ENCODE peak calls at places on chromosomes 5 and 9, in seven cellular contexts. A, I, V, W, N, D and R are unnamed samples.

GRCh38 chr9:36470891-36471290 is 70.8 kb upstream of the RNF38 start:
- DNase-seq in A (peak; percentile 34), I (peak; percentile 57), V (peak; percentile 84), W (peak; percentile 39), N (peak; percentile 68), D (peak; percentile 91), R (peak; percentile 85)

GRCh38 chr5:11497651-11498050 is 406.6 kb downstream of the CTNND2 start:
- DNase-seq in A (no peak), I (no peak), V (no peak), W (no peak), N (no peak), D (no peak), R (no peak)

GRCh38 chr9:37302277-37302676 is 120.2 kb upstream of the GRHPR start:
- DNase-seq in A (no peak), I (no peak), V (peak; percentile 54), W (no peak), N (no peak), D (no peak), R (peak; percentile 90)

GRCh38 chr9:103617046-103617445 is 477.1 kb upstream of the SMC2 start:
- DNase-seq in A (no peak), I (no peak), V (no peak), W (no peak), N (no peak), D (no peak), R (no peak)

GRCh38 chr5:173760461-173761181 is 127.5 kb upstream of the CPEB4 start:
- DNase-seq in A (no peak), I (no peak), V (no peak), W (no peak), N (no peak), D (no peak), R (no peak)

GRCh38 chr9:16401720-16402119 is 468.8 kb downstream of the BNC2 start:
- DNase-seq in A (no peak), I (no peak), V (no peak), W (no peak), N (no peak), D (no peak), R (no peak)

GRCh38 chr9:109258619-109259321 is 62.1 kb downstream of the EPB41L4B start:
- DNase-seq in A (no peak), I (no peak), V (no peak), W (no peak), N (no peak), D (no peak), R (no peak)

GRCh38 chr5:173954671-173955605 is 34.0 kb upstream of the C5orf47 start:
- DNase-seq in A (no peak), I (no peak), V (no peak), W (peak; percentile 74), N (no peak), D (peak; percentile 56), R (no peak)

GRCh38 chr5:37776826-37777225 is 63.0 kb downstream of the GDNF start:
- DNase-seq in A (no peak), I (no peak), V (no peak), W (peak; percentile 30), N (no peak), D (peak; percentile 93), R (no peak)

GRCh38 chr5:168793844-168794837 is 215.0 kb upstream of the PANK3 start:
- DNase-seq in A (peak; percentile 29), I (no peak), V (no peak), W (peak; percentile 55), N (peak; percentile 3), D (peak; percentile 86), R (no peak)

GRCh38 chr5:82662340-82662739 is 384.2 kb upstream of the RPS23 start:
- DNase-seq in A (no peak), I (no peak), V (no peak), W (no peak), N (no peak), D (no peak), R (no peak)

GRCh38 chr9:30348904-30349303 is 2035.5 kb upstream of the ACO1 start:
- DNase-seq in A (no peak), I (no peak), V (no peak), W (no peak), N (no peak), D (no peak), R (no peak)

GRCh38 chr9:88532320-88532719 is 2.7 kb upstream of the NXNL2 start:
- DNase-seq in A (peak; percentile 77), I (peak; percentile 18), V (no peak), W (peak; percentile 66), N (no peak), D (no peak), R (peak; percentile 28)

GRCh38 chr9:32603914-32604852 is 31.2 kb upstream of the NDUFB6 start:
- DNase-seq in A (no peak), I (no peak), V (no peak), W (peak; percentile 32), N (peak; percentile 88), D (peak; percentile 26), R (no peak)

GRCh38 chr5:133467325-133467700 is 145.0 kb downstream of the FSTL4 start:
- DNase-seq in A (no peak), I (no peak), V (no peak), W (no peak), N (no peak), D (no peak), R (no peak)

GRCh38 chr5:24065786-24066185 is 558.4 kb downstream of the PRDM9 start:
- DNase-seq in A (no peak), I (no peak), V (no peak), W (no peak), N (peak; percentile 78), D (peak; percentile 49), R (no peak)

GRCh38 chr5:155620819-155621410 is 607.4 kb downstream of the KIF4B start:
- DNase-seq in A (no peak), I (no peak), V (no peak), W (no peak), N (no peak), D (no peak), R (no peak)

GRCh38 chr9:136143215-136144001 is 24.7 kb upstream of the TMEM250 start:
- DNase-seq in A (no peak), I (no peak), V (no peak), W (peak; percentile 62), N (no peak), D (peak; percentile 39), R (no peak)

GRCh38 chr5:83522431-83522830 is 50.9 kb downstream of the VCAN start:
- DNase-seq in A (no peak), I (no peak), V (no peak), W (no peak), N (no peak), D (no peak), R (no peak)

GRCh38 chr9:2610985-2611384 is 10.6 kb upstream of the VLDLR start:
- DNase-seq in A (no peak), I (no peak), V (no peak), W (peak; percentile 17), N (no peak), D (peak; percentile 30), R (no peak)

GRCh38 chr5:8984386-8984785 is 561.5 kb downstream of the SEMA5A start:
- DNase-seq in A (no peak), I (no peak), V (no peak), W (no peak), N (no peak), D (no peak), R (no peak)

GRCh38 chr5:113293068-113293571 is 141.7 kb downstream of the TSSK1B start:
- DNase-seq in A (no peak), I (no peak), V (no peak), W (no peak), N (no peak), D (peak; percentile 40), R (no peak)

GRCh38 chr9:137163101-137163661 is 6.7 kb downstream of the LRRC26 start:
- DNase-seq in A (no peak), I (no peak), V (no peak), W (no peak), N (no peak), D (peak; percentile 53), R (no peak)
- H3K27me3 ChIP-seq in A (peaks cover 91% of the 10 kb centered on the region), I (peaks cover 96% of the 10 kb centered on the region), V (no peaks in the 10 kb centered on the region), W (peaks cover 98% of the 10 kb centered on the region), N (peaks cover 50% of the 10 kb centered on the region), D (peaks cover 58% of the 10 kb centered on the region), R (peaks cover 3% of the 10 kb centered on the region)

GRCh38 chr9:105978336-105978735 is 284.0 kb downstream of the TMEM38B start:
- DNase-seq in A (no peak), I (no peak), V (no peak), W (no peak), N (no peak), D (no peak), R (no peak)

GRCh38 chr9:105976257-105976656 is 281.9 kb downstream of the TMEM38B start:
- DNase-seq in A (no peak), I (no peak), V (no peak), W (no peak), N (no peak), D (no peak), R (no peak)

GRCh38 chr9:105972805-105973204 is 278.5 kb downstream of the TMEM38B start:
- DNase-seq in A (no peak), I (no peak), V (no peak), W (no peak), N (no peak), D (no peak), R (no peak)

GRCh38 chr9:105969672-105970071 is 275.3 kb downstream of the TMEM38B start:
- DNase-seq in A (no peak), I (no peak), V (no peak), W (no peak), N (no peak), D (no peak), R (no peak)

DNA sequence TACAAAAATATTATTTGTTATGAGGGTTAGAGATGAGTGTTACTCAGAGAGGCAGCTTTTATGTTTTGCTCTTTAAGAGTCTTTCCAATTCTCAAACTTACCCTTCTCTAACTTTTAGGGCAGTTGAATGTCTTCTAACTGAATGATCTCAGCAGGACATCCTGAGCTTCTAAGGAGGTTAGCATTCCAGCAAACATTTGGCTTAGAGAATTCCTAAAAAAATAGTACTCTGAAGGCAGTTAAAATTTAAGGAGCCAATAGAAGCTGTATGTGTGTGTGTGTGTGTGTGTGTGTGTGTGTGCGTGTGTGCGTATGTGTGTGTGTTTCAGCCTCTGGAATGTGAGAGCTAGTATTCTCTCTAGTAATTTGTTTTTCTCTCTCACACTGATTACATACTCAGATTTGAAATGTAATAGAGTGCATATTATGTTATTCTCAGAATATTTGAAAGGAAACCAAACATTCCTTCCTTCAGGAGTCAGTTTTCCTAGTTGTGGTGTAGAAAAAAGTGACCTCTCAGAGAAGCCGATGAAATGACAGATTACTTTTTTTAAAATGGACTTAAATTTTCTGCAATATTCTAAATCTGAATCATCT is 279.6 kb downstream of the TMEM38B start:
- DNase-seq in A (no peak), I (no peak), V (no peak), W (no peak), N (no peak), D (peak; percentile 18), R (no peak)
- H3K4me1 ChIP-seq in A (no peaks in the 10 kb centered on the region), I (peaks cover 4% of the 10 kb centered on the region), V (no peaks in the 10 kb centered on the region), W (no peaks in the 10 kb centered on the region), N (no peaks in the 10 kb centered on the region), D (no peaks in the 10 kb centered on the region), R (no peaks in the 10 kb centered on the region)

DNA sequence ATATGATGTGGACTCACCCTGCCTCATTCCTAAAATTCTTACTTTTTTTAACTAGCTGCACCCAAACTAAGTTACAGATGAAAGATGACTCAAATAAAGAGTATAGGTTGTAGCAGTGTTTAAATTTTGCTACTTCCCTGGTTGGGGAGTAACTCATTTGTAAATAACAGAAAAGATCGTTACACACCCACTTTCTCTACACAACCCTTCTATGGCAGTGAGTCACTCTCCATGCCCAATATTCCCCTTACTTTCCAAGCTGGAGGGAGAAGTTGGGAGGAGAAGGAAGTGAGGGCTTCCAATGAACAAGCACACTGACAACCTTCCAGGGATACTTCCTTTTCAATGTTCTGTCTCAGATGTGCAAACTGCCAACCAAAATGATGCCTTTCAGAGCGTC is 1.9 kb downstream of the RASEF start:
- DNase-seq in A (no peak), I (no peak), V (no peak), W (peak; percentile 8), N (peak; percentile 67), D (peak; percentile 24), R (no peak)
- H3K27me3 ChIP-seq in A (no peaks in the 10 kb centered on the region), I (peaks cover 63% of the 10 kb centered on the region), V (no peaks in the 10 kb centered on the region), W (peaks cover 9% of the 10 kb centered on the region), N (no peaks in the 10 kb centered on the region), D (peaks cover 19% of the 10 kb centered on the region), R (no peaks in the 10 kb centered on the region)

GRCh38 chr5:138025285-138025684 is 7.6 kb downstream of the FAM13B start:
- DNase-seq in A (no peak), I (no peak), V (no peak), W (no peak), N (no peak), D (no peak), R (no peak)
- H3K4me1 ChIP-seq in A (no peaks in the 10 kb centered on the region), I (peaks cover 44% of the 10 kb centered on the region), V (no peaks in the 10 kb centered on the region), W (no peaks in the 10 kb centered on the region), N (peaks cover 26% of the 10 kb centered on the region), D (peaks cover 15% of the 10 kb centered on the region), R (peaks cover 62% of the 10 kb centered on the region)